ENCODE peak calls at places on chromosomes 2 and 18, in nine cellular contexts. I is CD4-positive, alpha-beta memory T cell; A is heart left ventricle; P is stomach; Z is sigmoid colon; H is psoas muscle; R is neural progenitor cell; S is cardiac muscle cell; Q is IMR-90. M is an unnamed sample. For H3K4me1 and H3K27me3, the result is how much of the 10 kb centered on the place peaks cover.

GRCh38 chr2:163779970-163780597 is 44.3 kb upstream of the FIGN start:
- DNase-seq in I (no peak), A (no peak), P (peak), Z (no peak), H (no peak), R (no peak), S (no peak), Q (no peak), M (no peak)

GRCh38 chr2:121897335-121897970 is 142.0 kb downstream of the TSN start:
- DNase-seq in I (no peak), A (no peak), P (no peak), Z (no peak), H (no peak), R (peak), S (peak), Q (peak), M (no peak)

GRCh38 chr2:46297546-46298271 is 502 bp downstream of the EPAS1 start:
- DNase-seq in I (peak), A (peak), P (peak), Z (peak), H (peak), R (peak), S (peak), Q (no peak), M (peak)

GRCh38 chr2:59857109-59857508 is 696.3 kb downstream of the BCL11A start:
- DNase-seq in I (no peak), A (no peak), P (no peak), Z (no peak), H (no peak), R (no peak), S (no peak), Q (no peak), M (no peak)

GRCh38 chr18:48831802-48832201 is 119.0 kb downstream of the SMAD7 start:
- DNase-seq in I (no peak), A (no peak), P (peak), Z (no peak), H (no peak), R (no peak), S (no peak), Q (no peak), M (no peak)

GRCh38 chr2:45273412-45274189 is 264.3 kb upstream of the SIX2 start:
- DNase-seq in I (no peak), A (no peak), P (no peak), Z (no peak), H (no peak), R (no peak), S (no peak), Q (no peak), M (no peak)

GRCh38 chr2:152025678-152026287 is 73.1 kb downstream of the CACNB4 start:
- DNase-seq in I (peak), A (peak), P (peak), Z (peak), H (peak), R (peak), S (peak), Q (peak), M (peak)

GRCh38 chr2:43748333-43748732 is 25.5 kb upstream of the DYNC2LI1 start:
- DNase-seq in I (no peak), A (no peak), P (no peak), Z (no peak), H (no peak), R (no peak), S (no peak), Q (no peak), M (no peak)

GRCh38 chr2:30862054-30862651 is 54.9 kb upstream of the CAPN13 start:
- DNase-seq in I (peak), A (peak), P (peak), Z (no peak), H (no peak), R (peak), S (peak), Q (peak), M (peak)

GRCh38 chr2:200479617-200480292 is 30.1 kb downstream of the KCTD18 start:
- DNase-seq in I (no peak), A (no peak), P (no peak), Z (peak), H (no peak), R (no peak), S (no peak), Q (peak), M (no peak)

GRCh38 chr2:65377556-65378307 is 54.7 kb downstream of the SPRED2 start:
- DNase-seq in I (no peak), A (no peak), P (no peak), Z (no peak), H (no peak), R (no peak), S (no peak), Q (peak), M (peak)

GRCh38 chr2:212392544-212392943 is 146.1 kb downstream of the ERBB4 start:
- DNase-seq in I (no peak), A (no peak), P (no peak), Z (no peak), H (no peak), R (no peak), S (no peak), Q (no peak), M (no peak)

GRCh38 chr2:23447405-23447804 is 62.4 kb downstream of the KLHL29 start:
- DNase-seq in I (no peak), A (no peak), P (no peak), Z (no peak), H (no peak), R (no peak), S (no peak), Q (no peak), M (no peak)

GRCh38 chr2:73989972-73990371 is 5.3 kb downstream of the TET3 start:
- DNase-seq in I (no peak), A (no peak), P (no peak), Z (no peak), H (no peak), R (no peak), S (no peak), Q (no peak), M (no peak)
- H3K4me1 ChIP-seq in I (half or more), A (under half), P (under half), Z (under half), H (under half), R (under half), S (under half), Q (under half), M (under half)

DNA sequence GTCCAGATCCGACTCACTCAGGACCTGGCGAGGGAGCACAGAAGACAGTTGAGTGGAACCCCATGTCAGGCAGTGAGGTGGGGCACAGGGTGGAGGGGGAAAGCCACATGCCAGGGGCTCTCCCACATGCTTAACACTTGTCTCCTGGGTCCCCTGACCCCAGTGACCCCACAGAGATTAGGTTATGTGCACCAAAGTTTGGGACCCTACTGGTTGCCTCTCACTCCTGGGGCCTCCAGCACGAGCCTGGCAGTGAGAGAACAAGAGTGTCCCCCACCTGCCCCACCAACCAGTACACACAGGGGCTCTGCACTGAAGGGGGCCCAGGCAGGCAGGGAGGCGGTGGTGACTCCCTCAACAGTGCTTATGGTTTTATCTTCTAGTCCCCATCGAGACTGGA is 58.3 kb downstream of the CIB4 start:
- DNase-seq in I (no peak), A (peak), P (no peak), Z (peak), H (no peak), R (no peak), S (no peak), Q (no peak), M (no peak)
- H3K27me3 ChIP-seq in I (under half), A (under half), P (half or more), Z (under half), H (under half), R (under half), S (under half), Q (half or more), M (under half)

DNA sequence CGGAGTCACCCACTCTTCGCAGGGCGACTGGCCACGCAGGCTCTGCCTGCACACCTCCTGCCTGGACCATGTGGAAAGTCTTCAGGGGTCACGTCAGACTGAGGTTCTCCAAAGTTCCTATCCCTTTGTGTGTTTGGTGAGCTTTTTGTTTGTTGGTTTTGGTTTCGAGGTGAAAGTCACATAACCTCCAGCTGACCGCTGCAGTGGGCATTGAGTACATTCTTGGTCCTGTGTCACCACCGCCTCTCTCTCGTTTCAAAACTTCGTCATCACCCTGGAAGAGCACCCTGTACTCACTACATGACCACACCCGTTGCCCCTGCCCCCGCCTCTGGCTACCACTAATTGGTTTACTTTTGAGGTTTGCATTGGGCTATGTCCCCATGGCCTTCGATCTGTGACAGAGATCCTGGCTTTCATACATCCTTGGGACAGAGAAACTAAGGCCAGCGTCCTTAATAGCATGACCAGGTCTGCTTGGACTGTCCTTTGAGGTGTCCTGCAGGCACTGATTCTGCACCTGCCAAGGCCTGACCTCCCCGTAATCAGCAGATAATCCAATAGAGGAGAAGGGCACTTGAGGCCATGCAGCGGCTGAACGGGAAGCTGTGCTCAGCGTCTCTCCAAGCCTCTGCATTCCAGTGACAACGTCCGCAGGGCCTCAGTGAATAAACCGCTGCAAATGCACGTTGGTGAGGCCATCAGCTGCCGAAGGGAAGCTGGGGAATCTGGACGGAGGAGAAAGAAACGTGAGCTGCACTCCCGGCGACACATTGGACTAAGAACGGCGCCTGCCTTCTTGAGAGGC is 46.8 kb downstream of the SH3BP4 start:
- DNase-seq in I (no peak), A (no peak), P (peak), Z (peak), H (no peak), R (peak), S (peak), Q (no peak), M (no peak)
- H3K4me1 ChIP-seq in I (under half), A (under half), P (half or more), Z (under half), H (under half), R (under half), S (half or more), Q (half or more), M (half or more)

GRCh38 chr2:241859017-241859435 is 332 bp upstream of the PDCD1 start:
- DNase-seq in I (no peak), A (no peak), P (no peak), Z (no peak), H (no peak), R (no peak), S (no peak), Q (no peak), M (no peak)
- H3K27me3 ChIP-seq in I (under half), A (under half), P (half or more), Z (under half), H (under half), R (under half), S (under half), Q (under half), M (under half)

M was measured in transverse colon.